ENCODE peak calls at places on chromosomes 4 and X, in five cellular contexts. One of them, this sample, is unnamed.

GRCh38 chr4:54082168-54082567 is 17.8 kb upstream of the CHIC2 start:
- DNase-seq in H1: no peak
- DNase-seq in HepG2: peak
- DNase-seq in K562: no peak
- DNase-seq in GM12878: no peak
- DNase-seq in this sample: no peak

GRCh38 chr4:97081951-97082350 is 1061.3 kb downstream of the STPG2 start:
- DNase-seq in H1: no peak
- DNase-seq in HepG2: no peak
- DNase-seq in K562: no peak
- DNase-seq in GM12878: no peak
- DNase-seq in this sample: no peak

GRCh38 chr4:144355809-144356757 is 215.6 kb upstream of the GYPA start:
- DNase-seq in H1: no peak
- DNase-seq in HepG2: peak
- DNase-seq in K562: peak
- DNase-seq in GM12878: peak
- DNase-seq in this sample: no peak

GRCh38 chr4:54005475-54005874 is 58.9 kb downstream of the CHIC2 start:
- DNase-seq in H1: no peak
- DNase-seq in HepG2: no peak
- DNase-seq in K562: no peak
- DNase-seq in GM12878: no peak
- DNase-seq in this sample: no peak

GRCh38 chrX:13087322-13088154 is 43.1 kb upstream of the FAM9C start:
- DNase-seq in H1: no peak
- DNase-seq in HepG2: no peak
- DNase-seq in K562: no peak
- DNase-seq in GM12878: peak
- DNase-seq in this sample: no peak

GRCh38 chr4:168612435-168613139 is 115.7 kb downstream of the PALLD start:
- DNase-seq in H1: no peak
- DNase-seq in HepG2: no peak
- DNase-seq in K562: no peak
- DNase-seq in GM12878: no peak
- DNase-seq in this sample: no peak

GRCh38 chr4:85474356-85474755 is 594 bp upstream of the ARHGAP24 start:
- DNase-seq in H1: no peak
- DNase-seq in HepG2: no peak
- DNase-seq in K562: no peak
- DNase-seq in GM12878: no peak
- DNase-seq in this sample: no peak

GRCh38 chr4:185263419-185263818 is 54.0 kb downstream of the SNX25 start:
- DNase-seq in H1: no peak
- DNase-seq in HepG2: no peak
- DNase-seq in K562: no peak
- DNase-seq in GM12878: no peak
- DNase-seq in this sample: no peak

GRCh38 chr4:89998350-89999098 is 103.9 kb downstream of the MMRN1 start:
- DNase-seq in H1: no peak
- DNase-seq in HepG2: no peak
- DNase-seq in K562: no peak
- DNase-seq in GM12878: no peak
- DNase-seq in this sample: peak

GRCh38 chrX:19440713-19441112 is 74.6 kb downstream of the MAP3K15 start:
- DNase-seq in H1: no peak
- DNase-seq in HepG2: no peak
- DNase-seq in K562: no peak
- DNase-seq in GM12878: no peak
- DNase-seq in this sample: no peak

GRCh38 chrX:13250831-13251612 is 68.8 kb downstream of the ATXN3L start:
- DNase-seq in H1: no peak
- DNase-seq in HepG2: no peak
- DNase-seq in K562: no peak
- DNase-seq in GM12878: no peak
- DNase-seq in this sample: no peak

GRCh38 chr4:175927121-175927520 is 115.1 kb upstream of the GPM6A start:
- DNase-seq in H1: no peak
- DNase-seq in HepG2: no peak
- DNase-seq in K562: no peak
- DNase-seq in GM12878: peak
- DNase-seq in this sample: no peak

GRCh38 chr4:120843840-120844527 is 78.5 kb downstream of the PRDM5 start:
- DNase-seq in H1: peak
- DNase-seq in HepG2: no peak
- DNase-seq in K562: no peak
- DNase-seq in GM12878: no peak
- DNase-seq in this sample: peak

GRCh38 chrX:155048997-155049619 is 21.8 kb downstream of the CMC4 start:
- DNase-seq in H1: no peak
- DNase-seq in HepG2: peak
- DNase-seq in K562: peak
- DNase-seq in GM12878: no peak
- DNase-seq in this sample: peak

GRCh38 chrX:74383611-74384010 is 37.7 kb upstream of the SLC16A2 start:
- DNase-seq in H1: no peak
- DNase-seq in HepG2: peak
- DNase-seq in K562: no peak
- DNase-seq in GM12878: no peak
- DNase-seq in this sample: peak

GRCh38 chrX:107440187-107440586 is 9.3 kb upstream of the FRMPD3 start:
- DNase-seq in H1: no peak
- DNase-seq in HepG2: no peak
- DNase-seq in K562: no peak
- DNase-seq in GM12878: no peak
- DNase-seq in this sample: no peak

GRCh38 chr4:73662709-73663546 is 42.7 kb upstream of the RASSF6 start:
- DNase-seq in H1: no peak
- DNase-seq in HepG2: no peak
- DNase-seq in K562: peak
- DNase-seq in GM12878: no peak
- DNase-seq in this sample: no peak

GRCh38 chrX:30920271-30920670 is 31.2 kb upstream of the TAB3 start:
- DNase-seq in H1: no peak
- DNase-seq in HepG2: no peak
- DNase-seq in K562: no peak
- DNase-seq in GM12878: no peak
- DNase-seq in this sample: no peak

GRCh38 chr4:61204353-61204752 is 4.2 kb downstream of the ADGRL3 start:
- DNase-seq in H1: no peak
- DNase-seq in HepG2: peak
- DNase-seq in K562: no peak
- DNase-seq in GM12878: no peak
- DNase-seq in this sample: no peak

GRCh38 chr4:166913926-166914325 is 320.4 kb downstream of the SPOCK3 start:
- DNase-seq in H1: no peak
- DNase-seq in HepG2: no peak
- DNase-seq in K562: no peak
- DNase-seq in GM12878: no peak
- DNase-seq in this sample: no peak

GRCh38 chrX:25012793-25013592 is 2.8 kb downstream of the ARX start:
- DNase-seq in H1: no peak
- DNase-seq in HepG2: no peak
- DNase-seq in K562: no peak
- DNase-seq in GM12878: no peak
- DNase-seq in this sample: peak

GRCh38 chrX:2500681-2501151 is at the start of the genes DHRSX and ZBED1:
- DNase-seq in H1: no peak
- DNase-seq in HepG2: no peak
- DNase-seq in K562: peak
- DNase-seq in GM12878: no peak
- DNase-seq in this sample: peak

GRCh38 chrX:2499507-2499906 is 1.3 kb downstream of the DHRSX start:
- DNase-seq in H1: no peak
- DNase-seq in HepG2: no peak
- DNase-seq in K562: no peak
- DNase-seq in GM12878: no peak
- DNase-seq in this sample: no peak

GRCh38 chrX:2500091-2500680 is 590 bp downstream of the DHRSX start:
- DNase-seq in H1: no peak
- DNase-seq in HepG2: peak
- DNase-seq in K562: no peak
- DNase-seq in GM12878: no peak
- DNase-seq in this sample: peak

GRCh38 chrX:2498781-2499302 is 1.9 kb downstream of the DHRSX start:
- DNase-seq in H1: no peak
- DNase-seq in HepG2: peak
- DNase-seq in K562: peak
- DNase-seq in GM12878: no peak
- DNase-seq in this sample: no peak

GRCh38 chrX:2497961-2498780 is 2.6 kb downstream of the DHRSX start:
- DNase-seq in H1: no peak
- DNase-seq in HepG2: peak
- DNase-seq in K562: no peak
- DNase-seq in GM12878: no peak
- DNase-seq in this sample: no peak
- TF ChIP-seq TAF1 in H1: no peak
- TF ChIP-seq TAF1 in HepG2: peak
- TF ChIP-seq TAF1 in K562: no peak
- TF ChIP-seq TAF1 in GM12878: no peak
- TF ChIP-seq TAF1 in this sample: no peak

GRCh38 chr4:151786158-151786495 is 25.3 kb upstream of the GATB start:
- DNase-seq in H1: no peak
- DNase-seq in HepG2: no peak
- DNase-seq in K562: no peak
- DNase-seq in GM12878: no peak
- DNase-seq in this sample: no peak
- TF ChIP-seq GABPA in H1: no peak
- TF ChIP-seq GABPA in HepG2: no peak
- TF ChIP-seq GABPA in K562: no peak
- TF ChIP-seq GABPA in GM12878: no peak
- TF ChIP-seq GABPA in this sample: no peak

DNA sequence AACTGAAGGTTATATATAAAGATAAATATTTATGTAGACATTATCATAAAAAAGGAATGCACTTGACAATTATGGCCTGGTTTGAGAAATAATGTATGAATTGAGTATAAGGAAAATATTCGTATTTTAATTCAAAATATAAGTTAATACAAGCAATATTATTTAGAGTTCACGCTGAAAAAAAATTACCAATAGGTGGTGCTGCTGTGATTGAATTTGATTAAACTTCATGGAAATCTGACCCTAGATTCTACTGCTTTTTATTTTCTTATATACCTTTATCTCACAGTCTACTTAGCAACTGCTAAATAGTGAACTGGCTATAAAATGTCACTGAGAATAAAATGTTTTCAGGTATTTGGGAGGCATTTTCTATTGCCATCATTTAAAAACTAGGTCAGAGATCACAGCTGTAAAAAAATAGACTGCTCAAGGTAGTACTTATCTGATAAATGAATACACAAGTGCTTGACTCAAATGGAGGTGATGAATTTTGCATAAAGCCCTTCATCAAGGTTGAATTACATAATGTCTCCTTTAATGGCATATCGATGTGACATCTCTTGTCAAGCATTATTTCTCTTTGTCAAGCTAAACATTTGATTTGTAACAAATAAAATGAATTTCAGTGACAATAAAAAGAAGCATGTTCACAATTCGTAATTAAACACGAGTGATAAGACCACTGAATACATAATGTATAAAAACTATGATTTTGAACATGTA is 1638.8 kb upstream of the PCDH7 start:
- DNase-seq in H1: no peak
- DNase-seq in HepG2: no peak
- DNase-seq in K562: no peak
- DNase-seq in GM12878: no peak
- DNase-seq in this sample: no peak
- TF ChIP-seq TAF1 in H1: no peak
- TF ChIP-seq TAF1 in HepG2: no peak
- TF ChIP-seq TAF1 in K562: no peak
- TF ChIP-seq TAF1 in GM12878: no peak
- TF ChIP-seq TAF1 in this sample: no peak

GRCh38 chrX:38214551-38214950 is 6.1 kb downstream of the SRPX start:
- DNase-seq in H1: no peak
- DNase-seq in HepG2: no peak
- DNase-seq in K562: no peak
- DNase-seq in GM12878: no peak
- DNase-seq in this sample: no peak
- TF ChIP-seq GABPA in H1: no peak
- TF ChIP-seq GABPA in HepG2: no peak
- TF ChIP-seq GABPA in K562: no peak
- TF ChIP-seq GABPA in GM12878: no peak
- TF ChIP-seq GABPA in this sample: no peak